ENCODE peak calls at places on chromosome 9, in nine cellular contexts. One of them, this sample, is unnamed.

GRCh38 chr9:132998861-132999635 is 20.6 kb downstream of the GFI1B start:
- DNase-seq in ovary: no peak
- DNase-seq in progenitor cell of endocrine pancreas: no peak
- DNase-seq in GM13976: peak; percentile 17
- DNase-seq in WTC11: no peak
- DNase-seq in mammary epithelial cell: no peak
- DNase-seq in BJ: no peak
- DNase-seq in esophagus squamous epithelium: no peak
- DNase-seq in AG09319: no peak
- DNase-seq in this sample: no peak

GRCh38 chr9:99069075-99069474 is 35.8 kb upstream of the TGFBR1 start:
- DNase-seq in GM13976: no peak
- DNase-seq in ovary: no peak
- DNase-seq in BJ: no peak
- DNase-seq in WTC11: no peak
- DNase-seq in esophagus squamous epithelium: no peak
- DNase-seq in progenitor cell of endocrine pancreas: no peak
- DNase-seq in mammary epithelial cell: no peak
- DNase-seq in AG09319: no peak
- DNase-seq in this sample: no peak

GRCh38 chr9:12884736-12885395 is 110.0 kb downstream of the LURAP1L start:
- DNase-seq in ovary: no peak
- DNase-seq in GM13976: no peak
- DNase-seq in BJ: peak; percentile 12
- DNase-seq in mammary epithelial cell: peak; percentile 77
- DNase-seq in AG09319: peak; percentile 63
- DNase-seq in progenitor cell of endocrine pancreas: no peak
- DNase-seq in esophagus squamous epithelium: no peak
- DNase-seq in WTC11: no peak
- DNase-seq in this sample: no peak

GRCh38 chr9:128254855-128255759 is 20.7 kb downstream of the GOLGA2 start:
- DNase-seq in progenitor cell of endocrine pancreas: peak; percentile 70
- DNase-seq in ovary: peak; percentile 73
- DNase-seq in GM13976: peak; percentile 79
- DNase-seq in AG09319: no peak
- DNase-seq in esophagus squamous epithelium: no peak
- DNase-seq in BJ: no peak
- DNase-seq in mammary epithelial cell: no peak
- DNase-seq in WTC11: peak; percentile 88
- DNase-seq in this sample: peak; percentile 82

GRCh38 chr9:86406366-86406765 is 52.2 kb upstream of the TUT7 start:
- DNase-seq in progenitor cell of endocrine pancreas: no peak
- DNase-seq in mammary epithelial cell: peak; percentile 87
- DNase-seq in WTC11: no peak
- DNase-seq in esophagus squamous epithelium: no peak
- DNase-seq in BJ: peak; percentile 62
- DNase-seq in GM13976: no peak
- DNase-seq in AG09319: no peak
- DNase-seq in ovary: no peak
- DNase-seq in this sample: no peak

GRCh38 chr9:69131682-69132081 is 42.4 kb upstream of the TJP2 start:
- DNase-seq in AG09319: peak; percentile 41
- DNase-seq in ovary: no peak
- DNase-seq in progenitor cell of endocrine pancreas: no peak
- DNase-seq in BJ: peak; percentile 76
- DNase-seq in mammary epithelial cell: peak; percentile 98
- DNase-seq in WTC11: no peak
- DNase-seq in esophagus squamous epithelium: no peak
- DNase-seq in GM13976: no peak
- DNase-seq in this sample: no peak

GRCh38 chr9:117293199-117294114 is 121.4 kb downstream of the ASTN2 start:
- DNase-seq in progenitor cell of endocrine pancreas: no peak
- DNase-seq in BJ: no peak
- DNase-seq in WTC11: no peak
- DNase-seq in esophagus squamous epithelium: no peak
- DNase-seq in mammary epithelial cell: no peak
- DNase-seq in ovary: no peak
- DNase-seq in GM13976: no peak
- DNase-seq in AG09319: no peak
- DNase-seq in this sample: no peak

GRCh38 chr9:131732636-131733340 is 7.1 kb downstream of the RAPGEF1 start:
- DNase-seq in progenitor cell of endocrine pancreas: no peak
- DNase-seq in ovary: no peak
- DNase-seq in AG09319: no peak
- DNase-seq in mammary epithelial cell: no peak
- DNase-seq in esophagus squamous epithelium: no peak
- DNase-seq in WTC11: no peak
- DNase-seq in GM13976: peak; percentile 67
- DNase-seq in BJ: no peak
- DNase-seq in this sample: no peak

GRCh38 chr9:277595-278330 is 63.1 kb downstream of the DOCK8 start:
- DNase-seq in AG09319: no peak
- DNase-seq in GM13976: no peak
- DNase-seq in BJ: no peak
- DNase-seq in ovary: no peak
- DNase-seq in progenitor cell of endocrine pancreas: no peak
- DNase-seq in esophagus squamous epithelium: no peak
- DNase-seq in mammary epithelial cell: no peak
- DNase-seq in WTC11: no peak
- DNase-seq in this sample: no peak

GRCh38 chr9:120107138-120107537 is 472.8 kb downstream of the CDK5RAP2 start:
- DNase-seq in progenitor cell of endocrine pancreas: no peak
- DNase-seq in AG09319: no peak
- DNase-seq in mammary epithelial cell: no peak
- DNase-seq in GM13976: no peak
- DNase-seq in esophagus squamous epithelium: no peak
- DNase-seq in BJ: no peak
- DNase-seq in ovary: no peak
- DNase-seq in WTC11: no peak
- DNase-seq in this sample: no peak

GRCh38 chr9:120110520-120110919 is 469.4 kb downstream of the CDK5RAP2 start:
- DNase-seq in ovary: no peak
- DNase-seq in WTC11: no peak
- DNase-seq in esophagus squamous epithelium: no peak
- DNase-seq in mammary epithelial cell: no peak
- DNase-seq in progenitor cell of endocrine pancreas: no peak
- DNase-seq in AG09319: no peak
- DNase-seq in BJ: no peak
- DNase-seq in GM13976: no peak
- DNase-seq in this sample: no peak

GRCh38 chr9:120104771-120105170 is 475.2 kb downstream of the CDK5RAP2 start:
- DNase-seq in progenitor cell of endocrine pancreas: no peak
- DNase-seq in BJ: no peak
- DNase-seq in mammary epithelial cell: peak; percentile 1
- DNase-seq in WTC11: no peak
- DNase-seq in ovary: no peak
- DNase-seq in GM13976: no peak
- DNase-seq in esophagus squamous epithelium: no peak
- DNase-seq in AG09319: no peak
- DNase-seq in this sample: no peak

DNA sequence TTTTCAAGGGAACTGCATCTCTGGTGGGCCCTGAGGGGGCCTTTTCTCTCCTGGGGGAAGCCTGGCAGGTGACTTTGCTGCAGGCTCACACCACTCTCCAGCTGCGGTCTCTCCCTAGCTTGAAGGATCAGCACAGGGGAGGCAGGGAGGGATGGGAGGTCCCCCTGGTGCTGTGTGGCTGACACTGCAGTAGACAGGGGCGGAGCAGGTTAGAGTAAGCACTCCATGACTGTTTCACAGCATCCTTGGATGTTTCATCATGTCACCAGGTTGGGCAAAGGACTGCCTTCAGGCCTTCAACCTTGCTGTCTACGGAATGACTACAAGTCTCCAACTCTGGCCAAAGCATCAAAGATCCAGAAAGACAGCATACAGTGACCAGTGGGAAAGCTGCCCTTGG is 470.7 kb downstream of the CDK5RAP2 start:
- DNase-seq in progenitor cell of endocrine pancreas: peak; percentile 30
- DNase-seq in mammary epithelial cell: peak; percentile 1
- DNase-seq in WTC11: peak; percentile 78
- DNase-seq in ovary: no peak
- DNase-seq in GM13976: no peak
- DNase-seq in BJ: no peak
- DNase-seq in esophagus squamous epithelium: no peak
- DNase-seq in AG09319: no peak
- DNase-seq in this sample: no peak
- TF ChIP-seq CTCF in progenitor cell of endocrine pancreas: peak; percentile 62
- TF ChIP-seq CTCF in mammary epithelial cell: peak; percentile 7
- TF ChIP-seq CTCF in WTC11: peak; percentile 24
- TF ChIP-seq CTCF in ovary: no peak
- TF ChIP-seq CTCF in GM13976: no peak
- TF ChIP-seq CTCF in BJ: no peak
- TF ChIP-seq CTCF in esophagus squamous epithelium: no peak
- TF ChIP-seq CTCF in AG09319: peak; percentile 15
- TF ChIP-seq CTCF in this sample: no peak

GRCh38 chr9:74770508-74771261 is 117.0 kb downstream of the TRPM6 start:
- DNase-seq in WTC11: peak; percentile 87
- DNase-seq in GM13976: peak; percentile 47
- DNase-seq in BJ: no peak
- DNase-seq in AG09319: no peak
- DNase-seq in esophagus squamous epithelium: no peak
- DNase-seq in progenitor cell of endocrine pancreas: peak; percentile 12
- DNase-seq in mammary epithelial cell: no peak
- DNase-seq in ovary: peak; percentile 34
- DNase-seq in this sample: peak; percentile 44

GRCh38 chr9:74772126-74772525 is 115.6 kb downstream of the TRPM6 start:
- DNase-seq in mammary epithelial cell: no peak
- DNase-seq in ovary: no peak
- DNase-seq in progenitor cell of endocrine pancreas: no peak
- DNase-seq in BJ: no peak
- DNase-seq in AG09319: no peak
- DNase-seq in esophagus squamous epithelium: no peak
- DNase-seq in GM13976: peak; percentile 36
- DNase-seq in WTC11: no peak
- DNase-seq in this sample: peak; percentile 11

GRCh38 chr9:74771672-74772071 is 116.0 kb downstream of the TRPM6 start:
- DNase-seq in mammary epithelial cell: no peak
- DNase-seq in esophagus squamous epithelium: no peak
- DNase-seq in AG09319: no peak
- DNase-seq in WTC11: no peak
- DNase-seq in ovary: no peak
- DNase-seq in BJ: no peak
- DNase-seq in progenitor cell of endocrine pancreas: no peak
- DNase-seq in GM13976: no peak
- DNase-seq in this sample: no peak

GRCh38 chr9:74773886-74774479 is 113.7 kb downstream of the TRPM6 start:
- DNase-seq in progenitor cell of endocrine pancreas: peak; percentile 51
- DNase-seq in WTC11: peak; percentile 78
- DNase-seq in AG09319: peak; percentile 49
- DNase-seq in esophagus squamous epithelium: no peak
- DNase-seq in ovary: peak; percentile 78
- DNase-seq in GM13976: peak; percentile 58
- DNase-seq in mammary epithelial cell: peak; percentile 52
- DNase-seq in BJ: no peak
- DNase-seq in this sample: peak; percentile 51

DNA sequence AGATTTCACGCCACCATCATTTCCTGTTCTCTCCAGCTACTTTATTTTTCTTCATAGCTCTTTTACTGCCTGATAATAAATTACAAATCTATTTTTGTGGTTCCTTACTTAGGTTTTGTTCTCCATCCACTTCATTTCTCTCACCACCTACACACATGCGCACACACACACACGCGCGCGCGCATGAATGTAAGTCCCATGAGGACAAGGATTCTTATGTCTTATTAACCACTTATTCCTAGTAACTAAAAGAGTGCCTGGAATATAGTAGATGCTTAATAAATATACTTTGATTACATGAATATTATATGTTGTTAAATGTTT is 116.5 kb downstream of the TRPM6 start:
- DNase-seq in BJ: no peak
- DNase-seq in mammary epithelial cell: no peak
- DNase-seq in ovary: no peak
- DNase-seq in progenitor cell of endocrine pancreas: no peak
- DNase-seq in esophagus squamous epithelium: no peak
- DNase-seq in GM13976: no peak
- DNase-seq in AG09319: no peak
- DNase-seq in WTC11: no peak
- DNase-seq in this sample: no peak
- TF ChIP-seq CTCF in BJ: no peak
- TF ChIP-seq CTCF in mammary epithelial cell: no peak
- TF ChIP-seq CTCF in ovary: no peak
- TF ChIP-seq CTCF in progenitor cell of endocrine pancreas: no peak
- TF ChIP-seq CTCF in esophagus squamous epithelium: no peak
- TF ChIP-seq CTCF in GM13976: no peak
- TF ChIP-seq CTCF in AG09319: no peak
- TF ChIP-seq CTCF in WTC11: no peak
- TF ChIP-seq CTCF in this sample: no peak

GRCh38 chr9:5571629-5572232 is 57.2 kb upstream of the RIC1 start:
- DNase-seq in progenitor cell of endocrine pancreas: no peak
- DNase-seq in WTC11: no peak
- DNase-seq in ovary: no peak
- DNase-seq in AG09319: no peak
- DNase-seq in esophagus squamous epithelium: no peak
- DNase-seq in BJ: no peak
- DNase-seq in mammary epithelial cell: no peak
- DNase-seq in GM13976: no peak
- DNase-seq in this sample: no peak

GRCh38 chr9:5577225-5577624 is 51.7 kb upstream of the RIC1 start:
- DNase-seq in ovary: no peak
- DNase-seq in AG09319: no peak
- DNase-seq in BJ: no peak
- DNase-seq in progenitor cell of endocrine pancreas: no peak
- DNase-seq in WTC11: no peak
- DNase-seq in mammary epithelial cell: no peak
- DNase-seq in esophagus squamous epithelium: no peak
- DNase-seq in GM13976: no peak
- DNase-seq in this sample: no peak

GRCh38 chr9:5578018-5578697 is 50.7 kb upstream of the RIC1 start:
- DNase-seq in mammary epithelial cell: no peak
- DNase-seq in esophagus squamous epithelium: no peak
- DNase-seq in BJ: no peak
- DNase-seq in GM13976: no peak
- DNase-seq in WTC11: no peak
- DNase-seq in ovary: no peak
- DNase-seq in AG09319: peak; percentile 12
- DNase-seq in progenitor cell of endocrine pancreas: no peak
- DNase-seq in this sample: no peak

GRCh38 chr9:5574998-5575397 is 53.9 kb upstream of the RIC1 start:
- DNase-seq in WTC11: no peak
- DNase-seq in GM13976: no peak
- DNase-seq in esophagus squamous epithelium: no peak
- DNase-seq in ovary: no peak
- DNase-seq in AG09319: no peak
- DNase-seq in mammary epithelial cell: no peak
- DNase-seq in BJ: no peak
- DNase-seq in progenitor cell of endocrine pancreas: no peak
- DNase-seq in this sample: no peak

GRCh38 chr9:5574097-5574496 is 54.8 kb upstream of the RIC1 start:
- DNase-seq in BJ: no peak
- DNase-seq in GM13976: no peak
- DNase-seq in WTC11: no peak
- DNase-seq in esophagus squamous epithelium: no peak
- DNase-seq in AG09319: no peak
- DNase-seq in mammary epithelial cell: no peak
- DNase-seq in progenitor cell of endocrine pancreas: no peak
- DNase-seq in ovary: no peak
- DNase-seq in this sample: no peak
- TF ChIP-seq CTCF in BJ: no peak
- TF ChIP-seq CTCF in GM13976: no peak
- TF ChIP-seq CTCF in WTC11: no peak
- TF ChIP-seq CTCF in esophagus squamous epithelium: no peak
- TF ChIP-seq CTCF in AG09319: no peak
- TF ChIP-seq CTCF in mammary epithelial cell: no peak
- TF ChIP-seq CTCF in progenitor cell of endocrine pancreas: no peak
- TF ChIP-seq CTCF in ovary: no peak
- TF ChIP-seq CTCF in this sample: no peak

GRCh38 chr9:124122813-124123462 is 111.4 kb downstream of the LHX2 start:
- DNase-seq in mammary epithelial cell: no peak
- DNase-seq in GM13976: peak; percentile 46
- DNase-seq in AG09319: peak; percentile 22
- DNase-seq in esophagus squamous epithelium: no peak
- DNase-seq in ovary: no peak
- DNase-seq in progenitor cell of endocrine pancreas: no peak
- DNase-seq in BJ: peak; percentile 23
- DNase-seq in WTC11: no peak
- DNase-seq in this sample: no peak
- TF ChIP-seq CTCF in mammary epithelial cell: peak; percentile 19
- TF ChIP-seq CTCF in GM13976: no peak
- TF ChIP-seq CTCF in AG09319: peak; percentile 67
- TF ChIP-seq CTCF in esophagus squamous epithelium: no peak
- TF ChIP-seq CTCF in ovary: no peak
- TF ChIP-seq CTCF in progenitor cell of endocrine pancreas: peak; percentile 36
- TF ChIP-seq CTCF in BJ: peak; percentile 68
- TF ChIP-seq CTCF in WTC11: no peak
- TF ChIP-seq CTCF in this sample: no peak